ENCODE peak calls at places on chromosomes 5 and 9, in nine cellular contexts. H is cardiac muscle cell, N is brain microvascular endothelial cell, B is endothelial cell, D is HCT116, K is astrocyte of the spinal cord, T is heart left ventricle, X is fibroblast of pulmonary artery, Q is upper lobe of left lung. R is an unnamed sample.

GRCh38 chr5:97094579-97095317 is 47.7 kb downstream of the LIX1 start:
- DNase-seq in D (no peak), X (no peak), N (no peak), Q (no peak), B (no peak), H (no peak), T (no peak), K (no peak), R (no peak)

GRCh38 chr5:61000887-61001286 is 55.9 kb downstream of the NDUFAF2 start:
- DNase-seq in Q (no peak), K (no peak), X (no peak), T (no peak), H (no peak), B (no peak), N (no peak), D (no peak), R (no peak)

GRCh38 chr9:4774209-4774608 is 18.5 kb upstream of the RCL1 start:
- DNase-seq in B (no peak), K (no peak), T (peak; percentile 47), D (no peak), H (peak; percentile 90), N (peak; percentile 54), X (peak; percentile 88), Q (no peak), R (no peak)

GRCh38 chr9:116572095-116572748 is 114.9 kb upstream of the TRIM32 start:
- DNase-seq in N (peak; percentile 72), D (peak; percentile 33), B (peak; percentile 81), X (peak; percentile 95), Q (peak; percentile 44), T (peak; percentile 93), H (peak; percentile 96), K (peak; percentile 76), R (peak; percentile 79)

GRCh38 chr5:133993152-133993548 is 11.6 kb downstream of the VDAC1 start:
- DNase-seq in B (no peak), X (peak; percentile 60), K (peak; percentile 66), T (no peak), H (peak; percentile 60), Q (no peak), N (peak; percentile 53), D (no peak), R (no peak)

GRCh38 chr5:125381290-125381689 is 634.9 kb upstream of the ZNF608 start:
- DNase-seq in Q (no peak), H (no peak), B (no peak), D (no peak), X (no peak), K (no peak), N (no peak), T (no peak), R (no peak)

GRCh38 chr5:10352404-10353240 is 873 bp upstream of the MARCHF6 start:
- DNase-seq in H (peak; percentile 40), Q (no peak), X (peak; percentile 35), K (peak; percentile 71), T (no peak), B (peak; percentile 21), D (no peak), N (peak; percentile 36), R (no peak)

GRCh38 chr9:135906291-135907005 is 898 bp downstream of the CAMSAP1 start:
- DNase-seq in Q (peak; percentile 91), K (peak; percentile 60), N (no peak), X (peak; percentile 66), D (no peak), B (peak; percentile 30), T (no peak), H (peak; percentile 60), R (no peak)

GRCh38 chr5:72647806-72648205 is 140.6 kb upstream of the ZNF366 start:
- DNase-seq in T (no peak), Q (no peak), N (no peak), H (no peak), K (peak; percentile 39), D (no peak), B (no peak), X (no peak), R (no peak)

GRCh38 chr5:124876983-124877382 is 130.5 kb upstream of the ZNF608 start:
- DNase-seq in T (no peak), B (no peak), D (no peak), N (no peak), H (no peak), X (no peak), K (no peak), Q (no peak), R (no peak)

GRCh38 chr9:76116913-76117312 is 226.4 kb downstream of the PCSK5 start:
- DNase-seq in H (no peak), K (no peak), D (no peak), B (no peak), X (peak; percentile 14), Q (no peak), N (no peak), T (no peak), R (no peak)

GRCh38 chr5:176436641-176437040 is 11.5 kb upstream of the FAF2 start:
- DNase-seq in T (no peak), X (peak; percentile 34), D (no peak), B (no peak), H (peak; percentile 19), N (no peak), K (peak; percentile 22), Q (no peak), R (no peak)

GRCh38 chr5:83146441-83146840 is 69.1 kb downstream of the XRCC4 start:
- DNase-seq in Q (no peak), N (no peak), T (no peak), X (no peak), B (no peak), K (no peak), H (no peak), D (no peak), R (no peak)

GRCh38 chr9:37998881-37999311 is 70.1 kb downstream of the SHB start:
- DNase-seq in T (peak; percentile 63), Q (no peak), D (peak; percentile 31), N (peak; percentile 36), H (no peak), B (no peak), K (peak; percentile 75), X (no peak), R (no peak)

GRCh38 chr5:113043491-113043931 is 66.9 kb downstream of the DCP2 start:
- DNase-seq in Q (peak; percentile 72), D (no peak), K (peak; percentile 35), X (peak; percentile 41), B (peak; percentile 46), H (peak; percentile 54), T (peak; percentile 84), N (no peak), R (peak; percentile 25)

GRCh38 chr5:154370730-154371334 is 75.0 kb upstream of the SAP30L start:
- DNase-seq in Q (no peak), T (peak; percentile 65), D (no peak), X (no peak), B (no peak), H (no peak), K (no peak), N (no peak), R (no peak)

GRCh38 chr5:154369682-154370081 is 76.1 kb upstream of the SAP30L start:
- DNase-seq in D (no peak), T (no peak), Q (no peak), X (no peak), N (peak; percentile 51), K (peak; percentile 55), H (no peak), B (no peak), R (no peak)

GRCh38 chr5:154368041-154368800 is 77.6 kb upstream of the SAP30L start:
- DNase-seq in Q (no peak), T (no peak), H (peak; percentile 97), K (peak; percentile 98), B (peak; percentile 20), D (peak; percentile 89), X (peak; percentile 97), N (peak; percentile 96), R (no peak)

GRCh38 chr5:154371687-154372086 is 74.1 kb upstream of the SAP30L start:
- DNase-seq in K (peak; percentile 83), H (peak; percentile 96), N (peak; percentile 77), B (no peak), Q (no peak), T (no peak), X (peak; percentile 93), D (no peak), R (no peak)

GRCh38 chr5:154370119-154370518 is 75.7 kb upstream of the SAP30L start:
- DNase-seq in K (peak; percentile 64), T (no peak), B (no peak), N (peak; percentile 67), H (no peak), Q (no peak), D (no peak), X (no peak), R (no peak)
- TF ChIP-seq CTCF in K (no peak), T (no peak), B (no peak), N (no peak), H (no peak), Q (no peak), D (no peak), X (no peak), R (no peak)

GRCh38 chr9:128845186-128845931 is 15.8 kb upstream of the SPOUT1 start:
- DNase-seq in H (no peak), T (no peak), X (no peak), D (no peak), K (no peak), Q (no peak), B (no peak), N (no peak), R (no peak)
- TF ChIP-seq CTCF in H (no peak), T (no peak), X (no peak), D (no peak), K (no peak), Q (no peak), B (no peak), N (peak; percentile 34), R (no peak)

DNA sequence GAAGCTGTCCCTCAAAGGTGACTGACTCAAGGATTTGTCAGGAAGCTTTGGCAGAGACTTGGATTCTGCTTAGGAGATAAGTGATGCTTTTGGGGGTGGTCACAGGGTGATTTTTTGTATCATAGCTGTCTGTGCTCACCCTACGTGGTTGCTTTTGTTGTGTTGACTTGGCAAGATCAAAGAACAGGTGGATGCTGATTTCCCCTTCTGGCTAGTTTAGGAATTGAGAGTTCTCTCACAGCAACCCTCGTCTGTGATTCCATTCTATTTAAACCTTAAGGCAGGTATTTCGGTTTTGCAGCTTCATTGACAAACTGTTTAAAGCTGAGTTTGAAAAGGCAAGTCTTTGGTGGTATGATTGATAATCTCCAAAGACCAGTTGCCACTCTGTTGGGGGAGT is 27.2 kb downstream of the ARHGAP26 start:
- DNase-seq in N (no peak), K (no peak), D (no peak), Q (no peak), H (no peak), B (no peak), T (no peak), X (no peak), R (no peak)
- TF ChIP-seq CTCF in N (no peak), K (no peak), D (no peak), Q (no peak), H (no peak), B (no peak), T (no peak), X (no peak), R (no peak)

DNA sequence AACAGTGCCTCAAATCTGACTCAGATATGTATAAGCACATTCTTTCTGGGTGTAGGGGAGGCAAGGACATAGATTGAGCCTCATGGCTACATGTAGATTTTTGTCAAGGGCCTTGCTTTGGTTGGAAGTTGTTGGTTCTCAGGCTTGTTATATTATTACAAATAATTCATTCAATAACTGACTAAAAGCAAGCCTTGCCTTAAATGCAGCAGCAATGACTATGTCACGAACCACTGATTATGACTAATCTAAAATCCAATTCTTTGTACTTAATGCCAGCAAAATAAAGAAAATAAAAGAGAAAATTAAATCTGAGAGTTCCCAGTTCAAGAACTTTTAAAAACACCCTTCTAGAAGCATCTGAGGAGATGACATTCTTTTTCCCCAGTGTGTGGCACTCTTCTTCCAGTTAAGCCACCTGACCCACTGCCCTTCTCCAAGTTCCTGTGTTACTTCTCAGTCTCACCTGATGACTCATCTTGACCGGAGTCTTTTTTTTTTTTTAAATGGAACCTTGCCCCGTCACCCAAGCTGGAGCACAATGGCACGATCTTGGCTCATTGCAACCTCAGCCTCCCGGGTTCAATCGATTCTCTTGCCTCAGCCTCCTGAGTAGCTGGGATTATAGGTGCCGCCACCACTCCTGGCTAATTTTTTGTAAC is 223.9 kb upstream of the DAB2 start:
- DNase-seq in D (peak; percentile 88), T (no peak), H (no peak), K (peak; percentile 32), X (no peak), N (peak; percentile 18), B (no peak), Q (no peak), R (no peak)
- TF ChIP-seq CTCF in D (peak; percentile 44), T (no peak), H (no peak), K (no peak), X (no peak), N (peak; percentile 18), B (no peak), Q (no peak), R (no peak)